ENCODE peak calls at places on chromosomes 3 and 15, in ten cellular contexts. V is adipocyte; J is ecto neural progenitor cell; P is HS-5; C is effector memory CD8-positive, alpha-beta T cell; L is central memory CD4-positive, alpha-beta T cell; S is AG04450; N is GM12878; O is MG63; B is IMR-90. Z is an unnamed sample.

GRCh38 chr3:103899328-103899727 is 1464.5 kb downstream of the ZPLD1 start:
- DNase-seq in V (no peak), J (no peak), P (no peak), C (no peak), L (no peak), S (no peak), N (no peak), O (no peak), B (no peak), Z (no peak)

GRCh38 chr3:141373768-141374526 is 5.6 kb downstream of the ZBTB38 start:
- DNase-seq in V (no peak), J (no peak), P (peak; percentile 56), C (no peak), L (no peak), S (no peak), N (no peak), O (no peak), B (peak; percentile 52), Z (no peak)

GRCh38 chr3:171841620-171842000 is 1.5 kb upstream of the TMEM212 start:
- DNase-seq in V (peak; percentile 68), J (no peak), P (no peak), C (no peak), L (no peak), S (no peak), N (no peak), O (no peak), B (peak; percentile 66), Z (no peak)

GRCh38 chr3:55292360-55292759 is 194.7 kb downstream of the WNT5A start:
- DNase-seq in V (no peak), J (peak; percentile 56), P (no peak), C (no peak), L (no peak), S (no peak), N (no peak), O (no peak), B (no peak), Z (no peak)

GRCh38 chr3:140953028-140953960 is 11.7 kb downstream of the SLC25A36 start:
- DNase-seq in V (peak; percentile 52), J (no peak), P (no peak), C (no peak), L (no peak), S (peak; percentile 18), N (no peak), O (no peak), B (peak; percentile 81), Z (no peak)

GRCh38 chr3:43096761-43097160 is 9.1 kb downstream of the POMGNT2 start:
- DNase-seq in V (no peak), J (no peak), P (no peak), C (no peak), L (no peak), S (no peak), N (no peak), O (no peak), B (no peak), Z (no peak)

GRCh38 chr3:67875858-67876257 is 221.4 kb upstream of the SUCLG2 start:
- DNase-seq in V (no peak), J (no peak), P (no peak), C (no peak), L (no peak), S (no peak), N (no peak), O (no peak), B (no peak), Z (no peak)

GRCh38 chr3:196813903-196814302 is 53.8 kb upstream of the SENP5 start:
- DNase-seq in V (no peak), J (no peak), P (no peak), C (no peak), L (no peak), S (no peak), N (no peak), O (no peak), B (peak; percentile 70), Z (no peak)

GRCh38 chr3:13748500-13748899 is 131.4 kb downstream of the WNT7A start:
- DNase-seq in V (no peak), J (no peak), P (no peak), C (no peak), L (no peak), S (no peak), N (no peak), O (no peak), B (no peak), Z (no peak)

GRCh38 chr3:128372707-128373533 is 93.8 kb downstream of the DNAJB8 start:
- DNase-seq in V (no peak), J (no peak), P (no peak), C (no peak), L (no peak), S (no peak), N (no peak), O (no peak), B (no peak), Z (no peak)

GRCh38 chr3:179410317-179410716 is 41.0 kb downstream of the GNB4 start:
- DNase-seq in V (peak; percentile 50), J (no peak), P (no peak), C (no peak), L (no peak), S (no peak), N (no peak), O (no peak), B (peak; percentile 37), Z (no peak)

GRCh38 chr3:14338242-14338641 is 64.2 kb upstream of the SLC6A6 start:
- DNase-seq in V (no peak), J (no peak), P (no peak), C (no peak), L (no peak), S (no peak), N (no peak), O (no peak), B (no peak), Z (no peak)

GRCh38 chr3:65168547-65168946 is 480.7 kb upstream of the ADAMTS9 start:
- DNase-seq in V (no peak), J (no peak), P (no peak), C (no peak), L (no peak), S (no peak), N (no peak), O (no peak), B (no peak), Z (no peak)

GRCh38 chr3:12476238-12476897 is 7.9 kb upstream of the TSEN2 start:
- DNase-seq in V (peak; percentile 56), J (no peak), P (no peak), C (no peak), L (no peak), S (peak; percentile 56), N (no peak), O (no peak), B (peak; percentile 77), Z (no peak)

GRCh38 chr15:31740203-31740602 is 290.1 kb upstream of the CHRNA7 start:
- DNase-seq in V (no peak), J (no peak), P (no peak), C (no peak), L (no peak), S (no peak), N (no peak), O (no peak), B (no peak), Z (no peak)

GRCh38 chr3:186331043-186331442 is 31.0 kb downstream of the DGKG start:
- DNase-seq in V (no peak), J (no peak), P (no peak), C (no peak), L (no peak), S (no peak), N (no peak), O (no peak), B (no peak), Z (no peak)

GRCh38 chr15:92840149-92840548 is 60.0 kb upstream of the CHD2 start:
- DNase-seq in V (no peak), J (no peak), P (no peak), C (no peak), L (no peak), S (no peak), N (no peak), O (no peak), B (no peak), Z (no peak)

GRCh38 chr15:25244731-25245585 is 193.9 kb downstream of the UBE3A start:
- DNase-seq in V (no peak), J (no peak), P (no peak), C (no peak), L (no peak), S (no peak), N (no peak), O (no peak), B (no peak), Z (no peak)

GRCh38 chr3:181886676-181887075 is 175.0 kb downstream of the SOX2 start:
- DNase-seq in V (no peak), J (no peak), P (no peak), C (no peak), L (no peak), S (no peak), N (no peak), O (no peak), B (no peak), Z (no peak)

GRCh38 chr15:40567111-40567510 is 2.0 kb upstream of the RPUSD2 start:
- DNase-seq in V (peak; percentile 15), J (no peak), P (no peak), C (no peak), L (no peak), S (no peak), N (no peak), O (no peak), B (no peak), Z (no peak)

GRCh38 chr3:160200328-160200727 is 24.9 kb upstream of the C3orf80 start:
- DNase-seq in V (no peak), J (no peak), P (no peak), C (no peak), L (no peak), S (no peak), N (no peak), O (no peak), B (no peak), Z (no peak)

GRCh38 chr3:47007482-47008257 is 28.2 kb downstream of the NBEAL2 start:
- DNase-seq in V (no peak), J (peak; percentile 46), P (no peak), C (no peak), L (no peak), S (no peak), N (no peak), O (no peak), B (no peak), Z (no peak)

GRCh38 chr15:87033056-87033455 is 953.4 kb downstream of the AGBL1 start:
- DNase-seq in V (peak; percentile 0), J (no peak), P (no peak), C (no peak), L (no peak), S (no peak), N (no peak), O (no peak), B (no peak), Z (no peak)

GRCh38 chr15:63535689-63536088 is 31.3 kb downstream of the USP3 start:
- DNase-seq in V (no peak), J (no peak), P (no peak), C (no peak), L (no peak), S (no peak), N (no peak), O (no peak), B (no peak), Z (no peak)

GRCh38 chr3:49020335-49021212 is 1.3 kb upstream of the NDUFAF3 start:
- DNase-seq in V (peak; percentile 62), J (peak; percentile 69), P (no peak), C (no peak), L (no peak), S (no peak), N (no peak), O (no peak), B (no peak), Z (peak; percentile 18)

GRCh38 chr15:43135351-43135750 is 2.0 kb downstream of the TMEM62 start:
- DNase-seq in V (no peak), J (no peak), P (no peak), C (no peak), L (no peak), S (no peak), N (no peak), O (no peak), B (no peak), Z (no peak)

GRCh38 chr3:73783811-73784210 is 159.1 kb upstream of the PDZRN3 start:
- DNase-seq in V (no peak), J (no peak), P (no peak), C (no peak), L (no peak), S (no peak), N (no peak), O (no peak), B (no peak), Z (no peak)

GRCh38 chr15:82531496-82532382 is 8.5 kb downstream of the RPS17 start:
- DNase-seq in V (no peak), J (peak; percentile 46), P (no peak), C (no peak), L (no peak), S (no peak), N (no peak), O (no peak), B (no peak), Z (no peak)

Z was measured in naive B cell.